ENCODE peak calls at places on chromosomes 7 and 10, in four cellular contexts. One of them, this sample, is unnamed.

GRCh38 chr7:139328375-139328774 is 12.8 kb upstream of the FMC1 start:
- DNase-seq in GM23248: peak
- DNase-seq in keratinocyte: peak
- DNase-seq in hepatocyte: no peak
- DNase-seq in this sample: peak

GRCh38 chr10:34008641-34009040 is 674.2 kb upstream of the NRP1 start:
- DNase-seq in GM23248: no peak
- DNase-seq in hepatocyte: no peak
- DNase-seq in keratinocyte: no peak
- DNase-seq in this sample: no peak

GRCh38 chr7:100540073-100540723 is 1.2 kb downstream of the AGFG2 start:
- DNase-seq in GM23248: no peak
- DNase-seq in hepatocyte: peak
- DNase-seq in keratinocyte: no peak
- DNase-seq in this sample: no peak

GRCh38 chr10:6499974-6500373 is 80.1 kb downstream of the PRKCQ start:
- DNase-seq in GM23248: no peak
- DNase-seq in hepatocyte: no peak
- DNase-seq in keratinocyte: no peak
- DNase-seq in this sample: no peak

GRCh38 chr7:140304071-140304799 is 94.1 kb downstream of the SLC37A3 start:
- DNase-seq in GM23248: peak
- DNase-seq in keratinocyte: no peak
- DNase-seq in hepatocyte: no peak
- DNase-seq in this sample: peak

GRCh38 chr10:133324198-133324792 is 12.4 kb downstream of the CALY start:
- DNase-seq in hepatocyte: peak
- DNase-seq in GM23248: peak
- DNase-seq in keratinocyte: no peak
- DNase-seq in this sample: no peak

GRCh38 chr7:26326211-26326610 is 34.5 kb downstream of the SNX10 start:
- DNase-seq in GM23248: no peak
- DNase-seq in keratinocyte: no peak
- DNase-seq in hepatocyte: no peak
- DNase-seq in this sample: peak

GRCh38 chr7:75711076-75711475 is 27.7 kb downstream of the HIP1 start:
- DNase-seq in GM23248: peak
- DNase-seq in hepatocyte: no peak
- DNase-seq in keratinocyte: no peak
- DNase-seq in this sample: no peak

GRCh38 chr10:125160856-125161569 is 650 bp upstream of the CTBP2 start:
- DNase-seq in keratinocyte: no peak
- DNase-seq in GM23248: peak
- DNase-seq in hepatocyte: peak
- DNase-seq in this sample: peak

GRCh38 chr7:116686812-116687419 is 14.9 kb downstream of the MET start:
- DNase-seq in hepatocyte: no peak
- DNase-seq in GM23248: no peak
- DNase-seq in keratinocyte: no peak
- DNase-seq in this sample: no peak

GRCh38 chr7:106518986-106519385 is 142.0 kb downstream of the CCDC71L start:
- DNase-seq in GM23248: no peak
- DNase-seq in hepatocyte: no peak
- DNase-seq in keratinocyte: no peak
- DNase-seq in this sample: no peak

GRCh38 chr10:114384601-114385000 is 19.7 kb downstream of the AFAP1L2 start:
- DNase-seq in hepatocyte: no peak
- DNase-seq in GM23248: no peak
- DNase-seq in keratinocyte: no peak
- DNase-seq in this sample: no peak

GRCh38 chr7:31788445-31788844 is 101.4 kb downstream of the PPP1R17 start:
- DNase-seq in hepatocyte: no peak
- DNase-seq in keratinocyte: no peak
- DNase-seq in GM23248: peak
- DNase-seq in this sample: peak

GRCh38 chr7:68564741-68565140 is 1033.5 kb upstream of the AUTS2 start:
- DNase-seq in keratinocyte: no peak
- DNase-seq in GM23248: no peak
- DNase-seq in hepatocyte: no peak
- DNase-seq in this sample: no peak

GRCh38 chr7:39709768-39710291 is 86.5 kb downstream of the RALA start:
- DNase-seq in hepatocyte: peak
- DNase-seq in keratinocyte: no peak
- DNase-seq in GM23248: peak
- DNase-seq in this sample: no peak

GRCh38 chr10:111525696-111526095 is 448.9 kb downstream of the ADRA2A start:
- DNase-seq in keratinocyte: no peak
- DNase-seq in hepatocyte: no peak
- DNase-seq in GM23248: no peak
- DNase-seq in this sample: no peak

GRCh38 chr7:585229-585711 is 65.6 kb upstream of the PDGFA start:
- DNase-seq in keratinocyte: no peak
- DNase-seq in hepatocyte: no peak
- DNase-seq in GM23248: peak
- DNase-seq in this sample: no peak

GRCh38 chr10:97138174-97138573 is 47.6 kb downstream of the SLIT1 start:
- DNase-seq in keratinocyte: no peak
- DNase-seq in GM23248: no peak
- DNase-seq in hepatocyte: peak
- DNase-seq in this sample: no peak

GRCh38 chr10:50464004-50464409 is 159.7 kb downstream of the SGMS1 start:
- DNase-seq in keratinocyte: no peak
- DNase-seq in hepatocyte: no peak
- DNase-seq in GM23248: no peak
- DNase-seq in this sample: no peak

GRCh38 chr7:112205348-112206237 is 606 bp downstream of the DOCK4 start:
- DNase-seq in keratinocyte: no peak
- DNase-seq in hepatocyte: peak
- DNase-seq in GM23248: peak
- DNase-seq in this sample: peak

GRCh38 chr7:94298943-94299342 is 95.8 kb upstream of the COL1A2 start:
- DNase-seq in GM23248: peak
- DNase-seq in keratinocyte: no peak
- DNase-seq in hepatocyte: no peak
- DNase-seq in this sample: no peak

GRCh38 chr10:70053896-70054641 is 1.4 kb downstream of the MACROH2A2 start:
- DNase-seq in GM23248: no peak
- DNase-seq in keratinocyte: no peak
- DNase-seq in hepatocyte: peak
- DNase-seq in this sample: peak

GRCh38 chr10:117411440-117412428 is 36.5 kb upstream of the PDZD8 start:
- DNase-seq in GM23248: no peak
- DNase-seq in hepatocyte: no peak
- DNase-seq in keratinocyte: no peak
- DNase-seq in this sample: no peak

GRCh38 chr10:14648042-14648765 is 126.5 kb downstream of the FAM107B start:
- DNase-seq in GM23248: peak
- DNase-seq in keratinocyte: no peak
- DNase-seq in hepatocyte: peak
- DNase-seq in this sample: peak

GRCh38 chr10:21919117-21919516 is 84.4 kb downstream of the DNAJC1 start:
- DNase-seq in keratinocyte: no peak
- DNase-seq in GM23248: no peak
- DNase-seq in hepatocyte: no peak
- DNase-seq in this sample: no peak

GRCh38 chr10:90964781-90965462 is 44.0 kb upstream of the ANKRD1 start:
- DNase-seq in GM23248: peak
- DNase-seq in hepatocyte: no peak
- DNase-seq in keratinocyte: no peak
- DNase-seq in this sample: no peak

GRCh38 chr7:14604606-14605005 is 297.9 kb downstream of the DGKB start:
- DNase-seq in keratinocyte: no peak
- DNase-seq in hepatocyte: no peak
- DNase-seq in GM23248: peak
- DNase-seq in this sample: peak

GRCh38 chr10:104638861-104639594 is 2.1 kb upstream of the SORCS3 start:
- DNase-seq in GM23248: peak
- DNase-seq in hepatocyte: peak
- DNase-seq in keratinocyte: no peak
- DNase-seq in this sample: no peak

GRCh38 chr10:33804534-33804933 is 470.1 kb upstream of the NRP1 start:
- DNase-seq in keratinocyte: no peak
- DNase-seq in hepatocyte: no peak
- DNase-seq in GM23248: no peak
- DNase-seq in this sample: no peak

GRCh38 chr7:438361-438760 is 81.3 kb downstream of the PDGFA start:
- DNase-seq in GM23248: no peak
- DNase-seq in hepatocyte: no peak
- DNase-seq in keratinocyte: no peak
- DNase-seq in this sample: no peak

GRCh38 chr10:76035728-76036409 is 604.4 kb downstream of the LRMDA start:
- DNase-seq in GM23248: no peak
- DNase-seq in hepatocyte: no peak
- DNase-seq in keratinocyte: no peak
- DNase-seq in this sample: no peak

GRCh38 chr10:3807928-3808496 is 23.0 kb upstream of the KLF6 start:
- DNase-seq in GM23248: no peak
- DNase-seq in keratinocyte: no peak
- DNase-seq in hepatocyte: peak
- DNase-seq in this sample: no peak

GRCh38 chr10:3806603-3807002 is 21.6 kb upstream of the KLF6 start:
- DNase-seq in GM23248: peak
- DNase-seq in keratinocyte: no peak
- DNase-seq in hepatocyte: peak
- DNase-seq in this sample: peak

GRCh38 chr10:3805791-3806381 is 20.9 kb upstream of the KLF6 start:
- DNase-seq in keratinocyte: no peak
- DNase-seq in hepatocyte: peak
- DNase-seq in GM23248: peak
- DNase-seq in this sample: peak

GRCh38 chr10:3808689-3809199 is 23.7 kb upstream of the KLF6 start:
- DNase-seq in keratinocyte: no peak
- DNase-seq in hepatocyte: no peak
- DNase-seq in GM23248: no peak
- DNase-seq in this sample: no peak

GRCh38 chr10:3807221-3807927 is 22.4 kb upstream of the KLF6 start:
- DNase-seq in keratinocyte: no peak
- DNase-seq in hepatocyte: no peak
- DNase-seq in GM23248: no peak
- DNase-seq in this sample: no peak
- H3K4me3 ChIP-seq in keratinocyte: no peak
- H3K4me3 ChIP-seq in hepatocyte: no peak
- H3K4me3 ChIP-seq in GM23248: peak
- H3K4me3 ChIP-seq in this sample: no peak

DNA sequence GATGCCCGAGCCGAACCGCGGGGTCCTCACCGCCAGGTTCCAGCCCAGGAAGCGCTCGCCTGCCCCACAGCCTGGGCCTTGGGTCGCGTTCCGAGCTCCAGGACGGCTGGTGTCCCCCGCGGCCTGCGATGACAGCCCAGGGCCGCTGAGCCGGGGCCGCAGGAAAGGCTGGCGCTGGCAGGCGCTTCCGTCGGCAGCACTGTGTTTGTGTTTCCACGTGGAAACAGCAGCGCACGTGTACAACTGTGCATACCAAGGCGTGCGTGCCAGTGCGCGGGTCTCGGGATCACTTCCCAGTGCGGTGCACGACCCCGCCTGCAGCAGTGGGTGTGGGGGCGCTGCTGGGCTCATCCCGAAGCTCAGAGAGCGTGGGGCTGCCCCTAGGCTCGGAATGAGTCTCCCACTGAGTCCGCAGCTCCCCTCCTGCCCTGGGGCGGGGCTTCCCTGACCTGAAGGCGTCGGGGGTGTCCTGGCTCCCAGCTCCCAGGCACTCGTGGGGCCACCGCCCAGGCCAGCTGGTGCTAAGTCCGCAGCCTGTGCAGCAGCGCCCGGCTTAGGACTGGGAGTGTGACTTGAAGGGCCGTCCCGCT is 17.2 kb downstream of the AP5Z1 start:
- DNase-seq in GM23248: peak
- DNase-seq in keratinocyte: no peak
- DNase-seq in hepatocyte: no peak
- DNase-seq in this sample: no peak
- H2AFZ ChIP-seq in GM23248: no peak
- H2AFZ ChIP-seq in keratinocyte: no peak
- H2AFZ ChIP-seq in hepatocyte: no peak
- H2AFZ ChIP-seq in this sample: no peak

GRCh38 chr7:130398751-130399150 is 18.5 kb downstream of the CPA1 start:
- DNase-seq in GM23248: no peak
- DNase-seq in hepatocyte: no peak
- DNase-seq in keratinocyte: no peak
- DNase-seq in this sample: no peak

GRCh38 chr7:130394421-130395188 is 14.3 kb downstream of the CPA1 start:
- DNase-seq in GM23248: no peak
- DNase-seq in hepatocyte: no peak
- DNase-seq in keratinocyte: no peak
- DNase-seq in this sample: no peak

GRCh38 chr7:130397472-130397871 is 17.2 kb downstream of the CPA1 start:
- DNase-seq in keratinocyte: no peak
- DNase-seq in GM23248: no peak
- DNase-seq in hepatocyte: no peak
- DNase-seq in this sample: no peak

GRCh38 chr7:130400120-130400572 is 19.9 kb downstream of the CPA1 start:
- DNase-seq in hepatocyte: peak
- DNase-seq in keratinocyte: no peak
- DNase-seq in GM23248: peak
- DNase-seq in this sample: no peak

DNA sequence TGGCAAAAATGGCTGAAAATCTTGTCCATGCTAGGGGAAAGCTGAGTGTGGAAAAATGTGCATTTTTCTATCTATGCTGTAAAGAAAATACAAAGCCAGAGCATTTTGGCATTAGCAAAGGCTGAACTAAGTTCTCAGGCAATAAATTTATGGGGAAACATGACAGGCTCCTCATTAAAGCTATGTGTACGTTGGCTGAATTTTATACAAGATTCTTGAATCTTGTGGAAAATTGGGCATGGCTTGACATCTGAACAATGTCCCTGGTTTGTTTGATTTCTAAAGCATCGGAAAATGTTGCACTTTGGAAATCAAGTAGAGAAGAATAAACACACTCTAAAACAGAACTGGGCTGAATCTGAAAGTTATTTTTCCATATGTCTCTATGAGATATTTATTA is 16.8 kb downstream of the CPA1 start:
- DNase-seq in GM23248: no peak
- DNase-seq in keratinocyte: no peak
- DNase-seq in hepatocyte: no peak
- DNase-seq in this sample: no peak
- H3K4me3 ChIP-seq in GM23248: no peak
- H3K4me3 ChIP-seq in keratinocyte: no peak
- H3K4me3 ChIP-seq in hepatocyte: no peak
- H3K4me3 ChIP-seq in this sample: no peak

DNA sequence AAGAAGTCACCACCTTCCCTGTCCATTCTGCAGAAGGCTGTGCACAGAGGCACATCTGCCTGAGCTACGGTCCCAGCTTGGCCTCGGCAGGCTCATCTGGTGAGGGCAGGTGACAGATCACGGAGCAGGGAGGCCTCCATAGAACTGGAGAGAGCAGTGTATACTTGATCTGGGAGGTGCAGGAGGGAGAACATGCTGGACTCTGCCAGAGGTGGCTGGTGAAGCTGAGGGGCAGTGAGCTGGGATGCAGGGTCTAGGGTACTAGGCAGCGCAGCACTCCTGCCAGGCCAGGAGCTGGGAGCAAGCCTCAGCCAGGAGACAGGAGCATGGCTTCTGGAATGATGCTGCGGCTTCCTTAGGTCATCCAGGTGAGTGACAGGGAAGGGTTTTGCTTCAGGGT is 553.0 kb downstream of the TCERG1L start:
- DNase-seq in hepatocyte: no peak
- DNase-seq in keratinocyte: no peak
- DNase-seq in GM23248: no peak
- DNase-seq in this sample: no peak
- H2AFZ ChIP-seq in hepatocyte: no peak
- H2AFZ ChIP-seq in keratinocyte: no peak
- H2AFZ ChIP-seq in GM23248: no peak
- H2AFZ ChIP-seq in this sample: no peak